ENCODE peak calls at places on chromosome 2, in four cellular contexts. One of them, this sample, is unnamed.

GRCh38 chr2:173898996-173899395 is 66.2 kb downstream of the SP3 start:
- DNase-seq in GM03348: no peak
- DNase-seq in CD4-positive, alpha-beta T cell: no peak
- DNase-seq in central memory CD8-positive, alpha-beta T cell: no peak
- DNase-seq in this sample: no peak

GRCh38 chr2:39603436-39603835 is 62.3 kb upstream of the TMEM178A start:
- DNase-seq in central memory CD8-positive, alpha-beta T cell: no peak
- DNase-seq in CD4-positive, alpha-beta T cell: no peak
- DNase-seq in GM03348: peak; percentile 52
- DNase-seq in this sample: no peak

GRCh38 chr2:42996528-42996927 is 204.1 kb upstream of the HAAO start:
- DNase-seq in CD4-positive, alpha-beta T cell: no peak
- DNase-seq in central memory CD8-positive, alpha-beta T cell: no peak
- DNase-seq in GM03348: no peak
- DNase-seq in this sample: no peak

GRCh38 chr2:234771985-234772774 is 179.6 kb upstream of the SH3BP4 start:
- DNase-seq in GM03348: peak; percentile 74
- DNase-seq in central memory CD8-positive, alpha-beta T cell: no peak
- DNase-seq in CD4-positive, alpha-beta T cell: no peak
- DNase-seq in this sample: no peak

GRCh38 chr2:2846379-2847130 is 515.5 kb upstream of the MYT1L start:
- DNase-seq in GM03348: no peak
- DNase-seq in CD4-positive, alpha-beta T cell: no peak
- DNase-seq in central memory CD8-positive, alpha-beta T cell: no peak
- DNase-seq in this sample: no peak

GRCh38 chr2:180033993-180034894 is 27.1 kb upstream of the CWC22 start:
- DNase-seq in CD4-positive, alpha-beta T cell: no peak
- DNase-seq in GM03348: no peak
- DNase-seq in central memory CD8-positive, alpha-beta T cell: no peak
- DNase-seq in this sample: no peak

GRCh38 chr2:73931531-73932500 is 5.1 kb downstream of the DGUOK start:
- DNase-seq in GM03348: peak; percentile 13
- DNase-seq in CD4-positive, alpha-beta T cell: no peak
- DNase-seq in central memory CD8-positive, alpha-beta T cell: no peak
- DNase-seq in this sample: no peak

GRCh38 chr2:146561996-146562395 is 1282.8 kb upstream of the ACVR2A start:
- DNase-seq in CD4-positive, alpha-beta T cell: no peak
- DNase-seq in central memory CD8-positive, alpha-beta T cell: no peak
- DNase-seq in GM03348: no peak
- DNase-seq in this sample: no peak

GRCh38 chr2:161273038-161273760 is 35.0 kb upstream of the PSMD14 start:
- DNase-seq in central memory CD8-positive, alpha-beta T cell: no peak
- DNase-seq in CD4-positive, alpha-beta T cell: no peak
- DNase-seq in GM03348: peak; percentile 63
- DNase-seq in this sample: no peak

GRCh38 chr2:224608104-224608503 is 22.9 kb upstream of the CUL3 start:
- DNase-seq in GM03348: no peak
- DNase-seq in central memory CD8-positive, alpha-beta T cell: no peak
- DNase-seq in CD4-positive, alpha-beta T cell: no peak
- DNase-seq in this sample: no peak

GRCh38 chr2:54613794-54614257 is 109.6 kb upstream of the EML6 start:
- DNase-seq in GM03348: no peak
- DNase-seq in CD4-positive, alpha-beta T cell: no peak
- DNase-seq in central memory CD8-positive, alpha-beta T cell: no peak
- DNase-seq in this sample: no peak

GRCh38 chr2:125418483-125418882 is 1237.5 kb upstream of the GYPC start:
- DNase-seq in GM03348: no peak
- DNase-seq in CD4-positive, alpha-beta T cell: no peak
- DNase-seq in central memory CD8-positive, alpha-beta T cell: no peak
- DNase-seq in this sample: no peak

GRCh38 chr2:157592983-157593382 is 35.7 kb downstream of the ACVR1C start:
- DNase-seq in CD4-positive, alpha-beta T cell: no peak
- DNase-seq in central memory CD8-positive, alpha-beta T cell: no peak
- DNase-seq in GM03348: peak; percentile 52
- DNase-seq in this sample: no peak

GRCh38 chr2:235218486-235218907 is 266.7 kb downstream of the SH3BP4 start:
- DNase-seq in CD4-positive, alpha-beta T cell: no peak
- DNase-seq in central memory CD8-positive, alpha-beta T cell: no peak
- DNase-seq in GM03348: peak; percentile 33
- DNase-seq in this sample: peak; percentile 10

GRCh38 chr2:134431837-134432437 is 178.1 kb downstream of the MGAT5 start:
- DNase-seq in GM03348: no peak
- DNase-seq in central memory CD8-positive, alpha-beta T cell: no peak
- DNase-seq in CD4-positive, alpha-beta T cell: no peak
- DNase-seq in this sample: no peak

GRCh38 chr2:126778561-126779285 is 120.0 kb upstream of the TEX51 start:
- DNase-seq in central memory CD8-positive, alpha-beta T cell: no peak
- DNase-seq in CD4-positive, alpha-beta T cell: peak; percentile 27
- DNase-seq in GM03348: no peak
- DNase-seq in this sample: no peak

GRCh38 chr2:132503621-132504200 is 87.1 kb downstream of the GPR39 start:
- DNase-seq in central memory CD8-positive, alpha-beta T cell: no peak
- DNase-seq in CD4-positive, alpha-beta T cell: no peak
- DNase-seq in GM03348: peak; percentile 11
- DNase-seq in this sample: no peak

GRCh38 chr2:205834776-205835175 is 152.5 kb downstream of the NRP2 start:
- DNase-seq in CD4-positive, alpha-beta T cell: no peak
- DNase-seq in central memory CD8-positive, alpha-beta T cell: no peak
- DNase-seq in GM03348: no peak
- DNase-seq in this sample: no peak

GRCh38 chr2:181459646-181460045 is 2.5 kb downstream of the ITGA4 start:
- DNase-seq in CD4-positive, alpha-beta T cell: no peak
- DNase-seq in GM03348: peak; percentile 45
- DNase-seq in central memory CD8-positive, alpha-beta T cell: no peak
- DNase-seq in this sample: no peak

GRCh38 chr2:217270801-217271121 is 410.9 kb upstream of the TNP1 start:
- DNase-seq in GM03348: peak; percentile 43
- DNase-seq in central memory CD8-positive, alpha-beta T cell: no peak
- DNase-seq in CD4-positive, alpha-beta T cell: no peak
- DNase-seq in this sample: no peak

GRCh38 chr2:202932425-202933138 is 20.5 kb downstream of the CARF start:
- DNase-seq in CD4-positive, alpha-beta T cell: no peak
- DNase-seq in GM03348: peak; percentile 8
- DNase-seq in central memory CD8-positive, alpha-beta T cell: no peak
- DNase-seq in this sample: no peak

GRCh38 chr2:236239276-236240065 is 24.7 kb downstream of the ASB18 start:
- DNase-seq in CD4-positive, alpha-beta T cell: no peak
- DNase-seq in GM03348: no peak
- DNase-seq in central memory CD8-positive, alpha-beta T cell: no peak
- DNase-seq in this sample: no peak

GRCh38 chr2:231513746-231514224 is 16.5 kb downstream of the NMUR1 start:
- DNase-seq in GM03348: no peak
- DNase-seq in CD4-positive, alpha-beta T cell: no peak
- DNase-seq in central memory CD8-positive, alpha-beta T cell: no peak
- DNase-seq in this sample: no peak

GRCh38 chr2:173137616-173138015 is 62.0 kb downstream of the MAP3K20 start:
- DNase-seq in central memory CD8-positive, alpha-beta T cell: no peak
- DNase-seq in GM03348: no peak
- DNase-seq in CD4-positive, alpha-beta T cell: no peak
- DNase-seq in this sample: no peak

GRCh38 chr2:51998890-51999289 is 967.0 kb upstream of the NRXN1 start:
- DNase-seq in CD4-positive, alpha-beta T cell: no peak
- DNase-seq in central memory CD8-positive, alpha-beta T cell: no peak
- DNase-seq in GM03348: no peak
- DNase-seq in this sample: no peak

GRCh38 chr2:9805435-9806297 is 37.6 kb upstream of the TAF1B start:
- DNase-seq in GM03348: no peak
- DNase-seq in central memory CD8-positive, alpha-beta T cell: no peak
- DNase-seq in CD4-positive, alpha-beta T cell: peak; percentile 10
- DNase-seq in this sample: peak; percentile 17

GRCh38 chr2:162041465-162041864 is 32.5 kb downstream of the DPP4 start:
- DNase-seq in GM03348: no peak
- DNase-seq in CD4-positive, alpha-beta T cell: no peak
- DNase-seq in central memory CD8-positive, alpha-beta T cell: no peak
- DNase-seq in this sample: no peak

GRCh38 chr2:71602115-71602495 is 148.7 kb downstream of the DYSF start:
- DNase-seq in GM03348: no peak
- DNase-seq in central memory CD8-positive, alpha-beta T cell: no peak
- DNase-seq in CD4-positive, alpha-beta T cell: no peak
- DNase-seq in this sample: no peak

GRCh38 chr2:241850544-241851324 is 8.0 kb downstream of the PDCD1 start:
- DNase-seq in central memory CD8-positive, alpha-beta T cell: no peak
- DNase-seq in GM03348: no peak
- DNase-seq in CD4-positive, alpha-beta T cell: no peak
- DNase-seq in this sample: no peak

GRCh38 chr2:47236503-47237215 is 81.6 kb upstream of the STPG4 start:
- DNase-seq in CD4-positive, alpha-beta T cell: no peak
- DNase-seq in central memory CD8-positive, alpha-beta T cell: no peak
- DNase-seq in GM03348: no peak
- DNase-seq in this sample: no peak

GRCh38 chr2:174487536-174488162 is 820 bp upstream of the GPR155 start:
- DNase-seq in GM03348: no peak
- DNase-seq in CD4-positive, alpha-beta T cell: no peak
- DNase-seq in central memory CD8-positive, alpha-beta T cell: no peak
- DNase-seq in this sample: no peak